ENCODE peak calls at places on chromosomes 4 and X, in nine cellular contexts. Q is fibroblast of gingiva, P is GM23248, F is suprapubic skin, H is colonic mucosa, B is substantia nigra, I is adipocyte, E is progenitor cell of endocrine pancreas, G is PC-3. C is an unnamed sample.

GRCh38 chr4:8303485-8304281 is 34.1 kb downstream of the HTRA3 start:
- DNase-seq in Q (peak), P (peak), F (peak), H (no peak), B (no peak), I (peak), E (no peak), G (peak), C (no peak)

GRCh38 chr4:29405151-29405550 is 1315.0 kb upstream of the PCDH7 start:
- DNase-seq in Q (no peak), P (no peak), F (no peak), H (no peak), B (no peak), I (peak), E (no peak), G (no peak), C (no peak)

GRCh38 chr4:182339246-182339645 is 96.0 kb downstream of the TENM3 start:
- DNase-seq in Q (no peak), P (no peak), F (no peak), H (no peak), B (no peak), I (peak), E (no peak), G (no peak), C (no peak)

GRCh38 chrX:48466696-48467095 is 3.4 kb downstream of the SLC38A5 start:
- DNase-seq in Q (no peak), P (no peak), F (no peak), H (no peak), B (no peak), I (no peak), E (no peak), G (no peak), C (no peak)

GRCh38 chr4:172708184-172708583 is 460.4 kb upstream of the GALNT7 start:
- DNase-seq in Q (no peak), P (no peak), F (no peak), H (no peak), B (no peak), I (no peak), E (no peak), G (no peak), C (no peak)

GRCh38 chrX:43655961-43656494 is at the start of gene MAOA:
- DNase-seq in Q (peak), P (no peak), F (peak), H (peak), B (peak), I (peak), E (no peak), G (peak), C (peak)

GRCh38 chrX:72366746-72367145 is 61.0 kb upstream of the CITED1 start:
- DNase-seq in Q (no peak), P (no peak), F (no peak), H (no peak), B (no peak), I (no peak), E (no peak), G (no peak), C (no peak)

GRCh38 chr4:17763931-17764330 is 17.5 kb downstream of the FAM184B start:
- DNase-seq in Q (no peak), P (no peak), F (no peak), H (no peak), B (no peak), I (no peak), E (no peak), G (no peak), C (no peak)

GRCh38 chr4:2009651-2010233 is 968 bp upstream of the NELFA start:
- DNase-seq in Q (peak), P (peak), F (peak), H (peak), B (peak), I (peak), E (peak), G (peak), C (no peak)

GRCh38 chr4:84809946-84810345 is 156.5 kb downstream of the WDFY3 start:
- DNase-seq in Q (no peak), P (no peak), F (no peak), H (no peak), B (no peak), I (no peak), E (no peak), G (no peak), C (no peak)

C was measured in frontal cortex.